ENCODE peak calls at places on chromosomes 11 and 22, in seven cellular contexts. One of them, this sample, is unnamed.

GRCh38 chr11:19345519-19345847 is 104.7 kb upstream of the E2F8 start:
- DNase-seq in osteocyte: no peak
- DNase-seq in tibial nerve: no peak
- DNase-seq in H1: peak
- DNase-seq in fibroblast of mammary gland: peak
- DNase-seq in nephron progenitor cell: peak
- DNase-seq in upper lobe of right lung: no peak
- DNase-seq in this sample: peak

GRCh38 chr11:9170450-9170849 is 79.1 kb upstream of the SCUBE2 start:
- DNase-seq in osteocyte: no peak
- DNase-seq in tibial nerve: no peak
- DNase-seq in H1: no peak
- DNase-seq in fibroblast of mammary gland: peak
- DNase-seq in nephron progenitor cell: no peak
- DNase-seq in upper lobe of right lung: no peak
- DNase-seq in this sample: no peak

GRCh38 chr11:47914743-47915142 is 65.6 kb upstream of the PTPRJ start:
- DNase-seq in osteocyte: no peak
- DNase-seq in tibial nerve: no peak
- DNase-seq in H1: no peak
- DNase-seq in fibroblast of mammary gland: no peak
- DNase-seq in nephron progenitor cell: no peak
- DNase-seq in upper lobe of right lung: no peak
- DNase-seq in this sample: no peak

GRCh38 chr22:41092847-41093371 is 517 bp downstream of the EP300 start:
- DNase-seq in osteocyte: no peak
- DNase-seq in tibial nerve: no peak
- DNase-seq in H1: peak
- DNase-seq in fibroblast of mammary gland: peak
- DNase-seq in nephron progenitor cell: peak
- DNase-seq in upper lobe of right lung: peak
- DNase-seq in this sample: peak

GRCh38 chr11:83002047-83002446 is 69.7 kb downstream of the RAB30 start:
- DNase-seq in osteocyte: no peak
- DNase-seq in tibial nerve: no peak
- DNase-seq in H1: no peak
- DNase-seq in fibroblast of mammary gland: peak
- DNase-seq in nephron progenitor cell: no peak
- DNase-seq in upper lobe of right lung: no peak
- DNase-seq in this sample: no peak

GRCh38 chr11:44760917-44761545 is 34.3 kb downstream of the TSPAN18 start:
- DNase-seq in osteocyte: no peak
- DNase-seq in tibial nerve: no peak
- DNase-seq in H1: peak
- DNase-seq in fibroblast of mammary gland: peak
- DNase-seq in nephron progenitor cell: no peak
- DNase-seq in upper lobe of right lung: no peak
- DNase-seq in this sample: peak

GRCh38 chr11:108890482-108891092 is 225.7 kb downstream of the DDX10 start:
- DNase-seq in osteocyte: no peak
- DNase-seq in tibial nerve: no peak
- DNase-seq in H1: no peak
- DNase-seq in fibroblast of mammary gland: peak
- DNase-seq in nephron progenitor cell: no peak
- DNase-seq in upper lobe of right lung: no peak
- DNase-seq in this sample: no peak

GRCh38 chr11:20599424-20600346 is at the start of gene SLC6A5:
- DNase-seq in osteocyte: no peak
- DNase-seq in tibial nerve: no peak
- DNase-seq in H1: peak
- DNase-seq in fibroblast of mammary gland: peak
- DNase-seq in nephron progenitor cell: peak
- DNase-seq in upper lobe of right lung: peak
- DNase-seq in this sample: peak

GRCh38 chr22:23249506-23250423 is 69.5 kb downstream of the BCR start:
- DNase-seq in osteocyte: no peak
- DNase-seq in tibial nerve: no peak
- DNase-seq in H1: no peak
- DNase-seq in fibroblast of mammary gland: no peak
- DNase-seq in nephron progenitor cell: no peak
- DNase-seq in upper lobe of right lung: no peak
- DNase-seq in this sample: no peak

GRCh38 chr11:119795231-119795630 is 66.2 kb upstream of the NECTIN1 start:
- DNase-seq in osteocyte: no peak
- DNase-seq in tibial nerve: peak
- DNase-seq in H1: no peak
- DNase-seq in fibroblast of mammary gland: peak
- DNase-seq in nephron progenitor cell: no peak
- DNase-seq in upper lobe of right lung: peak
- DNase-seq in this sample: no peak

GRCh38 chr11:24226606-24227005 is 270.2 kb upstream of the LUZP2 start:
- DNase-seq in osteocyte: no peak
- DNase-seq in tibial nerve: no peak
- DNase-seq in H1: no peak
- DNase-seq in fibroblast of mammary gland: no peak
- DNase-seq in nephron progenitor cell: no peak
- DNase-seq in upper lobe of right lung: no peak
- DNase-seq in this sample: no peak

GRCh38 chr22:38203855-38204497 is 2.2 kb downstream of the MAFF start:
- DNase-seq in osteocyte: no peak
- DNase-seq in tibial nerve: no peak
- DNase-seq in H1: no peak
- DNase-seq in fibroblast of mammary gland: peak
- DNase-seq in nephron progenitor cell: no peak
- DNase-seq in upper lobe of right lung: no peak
- DNase-seq in this sample: no peak

DNA sequence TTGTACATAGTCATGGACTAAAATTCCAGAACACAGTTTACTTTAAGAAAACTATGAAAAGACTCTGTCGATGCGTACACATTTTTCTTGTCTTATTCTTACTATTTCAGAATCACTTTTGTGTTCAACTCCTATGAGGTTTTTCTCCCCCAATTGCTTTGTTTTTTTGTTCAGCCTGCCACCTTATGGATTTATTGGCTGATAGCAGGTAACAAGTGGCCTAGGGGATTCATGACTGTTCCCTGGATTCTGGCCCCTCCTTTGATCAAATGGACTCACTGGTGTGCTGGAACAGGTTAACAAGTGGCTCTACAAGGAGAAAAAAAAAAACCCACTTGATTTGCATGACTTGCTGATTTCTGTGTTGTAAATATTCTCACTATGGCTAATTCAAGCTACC is 10.6 kb downstream of the MMP20 start:
- DNase-seq in osteocyte: no peak
- DNase-seq in tibial nerve: no peak
- DNase-seq in H1: no peak
- DNase-seq in fibroblast of mammary gland: no peak
- DNase-seq in nephron progenitor cell: no peak
- DNase-seq in upper lobe of right lung: no peak
- DNase-seq in this sample: no peak
- TF ChIP-seq CTCF in osteocyte: peak
- TF ChIP-seq CTCF in tibial nerve: no peak
- TF ChIP-seq CTCF in H1: no peak
- TF ChIP-seq CTCF in fibroblast of mammary gland: no peak
- TF ChIP-seq CTCF in nephron progenitor cell: no peak
- TF ChIP-seq CTCF in upper lobe of right lung: no peak
- TF ChIP-seq CTCF in this sample: peak

DNA sequence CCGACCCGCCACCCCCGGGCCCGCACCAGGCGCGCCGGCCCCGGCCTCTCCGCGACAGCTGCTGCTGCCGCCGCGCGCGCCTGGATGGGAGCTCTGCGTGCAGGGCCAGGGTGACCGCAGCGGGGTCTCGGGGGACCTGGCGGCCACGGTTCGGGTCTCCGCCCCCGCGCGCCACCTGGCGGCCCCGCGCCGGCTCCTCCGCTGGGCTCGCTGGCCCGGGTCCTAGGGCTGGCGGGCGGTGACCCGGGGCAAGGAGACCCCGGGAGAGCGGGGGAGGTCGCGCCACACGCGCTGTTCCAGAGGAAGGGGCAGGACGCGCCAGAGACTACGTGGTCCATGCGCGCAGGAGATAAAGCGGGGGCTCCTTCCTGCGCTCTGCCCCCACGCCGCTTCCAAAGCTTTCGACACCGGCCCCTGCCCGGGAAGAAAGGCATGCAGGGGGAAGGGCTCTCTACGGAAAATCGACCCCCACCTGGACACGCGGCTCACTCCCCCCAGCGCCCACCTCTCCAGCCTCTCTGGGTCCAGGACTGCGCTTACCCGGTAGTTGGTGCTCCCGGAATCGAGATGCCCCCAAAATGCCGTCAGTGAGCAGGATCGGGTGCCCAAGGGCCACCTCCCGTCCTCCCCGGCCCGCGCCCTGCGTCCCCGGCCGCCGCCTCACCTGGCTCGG is 480 bp downstream of the SHANK2 start:
- DNase-seq in osteocyte: no peak
- DNase-seq in tibial nerve: no peak
- DNase-seq in H1: peak
- DNase-seq in fibroblast of mammary gland: no peak
- DNase-seq in nephron progenitor cell: peak
- DNase-seq in upper lobe of right lung: peak
- DNase-seq in this sample: peak
- TF ChIP-seq CTCF in osteocyte: peak
- TF ChIP-seq CTCF in tibial nerve: peak
- TF ChIP-seq CTCF in H1: peak
- TF ChIP-seq CTCF in fibroblast of mammary gland: no peak
- TF ChIP-seq CTCF in nephron progenitor cell: peak
- TF ChIP-seq CTCF in upper lobe of right lung: peak
- TF ChIP-seq CTCF in this sample: peak

GRCh38 chr11:122721201-122721963 is 65.9 kb downstream of the UBASH3B start:
- DNase-seq in osteocyte: no peak
- DNase-seq in tibial nerve: no peak
- DNase-seq in H1: no peak
- DNase-seq in fibroblast of mammary gland: peak
- DNase-seq in nephron progenitor cell: no peak
- DNase-seq in upper lobe of right lung: no peak
- DNase-seq in this sample: no peak
- TF ChIP-seq CTCF in osteocyte: no peak
- TF ChIP-seq CTCF in tibial nerve: no peak
- TF ChIP-seq CTCF in H1: no peak
- TF ChIP-seq CTCF in fibroblast of mammary gland: no peak
- TF ChIP-seq CTCF in nephron progenitor cell: no peak
- TF ChIP-seq CTCF in upper lobe of right lung: no peak
- TF ChIP-seq CTCF in this sample: no peak

DNA sequence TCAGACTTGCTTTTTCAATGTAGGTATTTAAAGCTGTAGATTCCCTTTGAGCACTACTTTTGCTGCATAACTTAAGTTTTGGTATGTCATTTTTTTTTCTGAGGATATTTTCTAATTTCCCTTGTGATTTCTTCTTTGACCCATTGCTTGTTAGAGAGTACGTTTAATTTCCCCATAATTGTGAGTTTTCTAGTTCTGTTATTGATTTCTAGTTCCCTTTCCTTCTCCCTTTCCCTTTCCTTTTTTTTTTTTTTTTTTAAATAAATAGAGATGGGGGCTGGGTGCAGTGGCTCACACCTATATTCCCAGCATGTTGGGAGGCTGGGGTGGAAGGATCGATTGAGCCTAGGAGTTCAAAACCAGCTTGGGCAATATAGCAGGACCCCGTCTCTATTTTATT is 30.8 kb downstream of the UBE2L3 start:
- DNase-seq in osteocyte: no peak
- DNase-seq in tibial nerve: no peak
- DNase-seq in H1: no peak
- DNase-seq in fibroblast of mammary gland: no peak
- DNase-seq in nephron progenitor cell: no peak
- DNase-seq in upper lobe of right lung: no peak
- DNase-seq in this sample: no peak
- TF ChIP-seq CTCF in osteocyte: no peak
- TF ChIP-seq CTCF in tibial nerve: no peak
- TF ChIP-seq CTCF in H1: no peak
- TF ChIP-seq CTCF in fibroblast of mammary gland: no peak
- TF ChIP-seq CTCF in nephron progenitor cell: no peak
- TF ChIP-seq CTCF in upper lobe of right lung: no peak
- TF ChIP-seq CTCF in this sample: no peak

GRCh38 chr22:26174280-26174679 is 5.0 kb downstream of the SEZ6L start:
- DNase-seq in osteocyte: no peak
- DNase-seq in tibial nerve: no peak
- DNase-seq in H1: peak
- DNase-seq in fibroblast of mammary gland: no peak
- DNase-seq in nephron progenitor cell: peak
- DNase-seq in upper lobe of right lung: no peak
- DNase-seq in this sample: peak
- TF ChIP-seq CTCF in osteocyte: no peak
- TF ChIP-seq CTCF in tibial nerve: no peak
- TF ChIP-seq CTCF in H1: peak
- TF ChIP-seq CTCF in fibroblast of mammary gland: no peak
- TF ChIP-seq CTCF in nephron progenitor cell: peak
- TF ChIP-seq CTCF in upper lobe of right lung: no peak
- TF ChIP-seq CTCF in this sample: peak